ENCODE peak calls at places on chromosomes 4 and X, in four cellular contexts. U, C, R and B are unnamed samples. For H3K4me1, the result is how much of the 10 kb centered on the place peaks cover.

GRCh38 chr4:185096032-185096653 is 46.9 kb upstream of the SLC25A4 start:
- DNase-seq in C (no peak), U (no peak), R (peak), B (no peak)

GRCh38 chrX:85109235-85109634 is 105.6 kb downstream of the APOOL start:
- DNase-seq in R (peak), C (no peak), U (no peak), B (no peak)

GRCh38 chrX:71198066-71198465 is 25.0 kb upstream of the GJB1 start:
- DNase-seq in R (no peak), C (no peak), U (no peak), B (no peak)

GRCh38 chr4:156781852-156782251 is 189.7 kb downstream of the PDGFC start:
- DNase-seq in R (peak), U (no peak), C (no peak), B (no peak)

GRCh38 chrX:39969099-39969825 is 128.5 kb downstream of the BCOR start:
- DNase-seq in R (no peak), U (no peak), C (no peak), B (no peak)

GRCh38 chrX:110384490-110384889 is 25.8 kb downstream of the RTL9 start:
- DNase-seq in R (peak), C (no peak), U (no peak), B (no peak)

GRCh38 chrX:101195442-101196173 is 24.0 kb upstream of the DRP2 start:
- DNase-seq in U (no peak), R (no peak), C (no peak), B (no peak)

GRCh38 chrX:2928583-2929434 is at the start of gene ARSD:
- DNase-seq in U (peak), R (peak), C (peak), B (peak)

GRCh38 chr4:8331567-8331955 is 62.0 kb downstream of the HTRA3 start:
- DNase-seq in C (peak), U (peak), R (no peak), B (no peak)

GRCh38 chr4:110503588-110504435 is 27.9 kb downstream of the ENPEP start:
- DNase-seq in U (no peak), R (no peak), C (no peak), B (no peak)

GRCh38 chr4:123408471-123409084 is 12.0 kb downstream of the SPRY1 start:
- DNase-seq in C (no peak), U (no peak), R (no peak), B (no peak)

GRCh38 chrX:136750364-136750763 is 30.4 kb downstream of the ARHGEF6 start:
- DNase-seq in U (no peak), C (no peak), R (no peak), B (no peak)

GRCh38 chr4:61760820-61761219 is 560.7 kb downstream of the ADGRL3 start:
- DNase-seq in R (no peak), U (no peak), C (no peak), B (no peak)

GRCh38 chr4:121764702-121765367 is at the start of gene SMIM43:
- DNase-seq in C (peak), R (no peak), U (no peak), B (no peak)

GRCh38 chr4:3871881-3872833 is 106.0 kb downstream of the ADRA2C start:
- DNase-seq in U (peak), R (no peak), C (peak), B (no peak)

GRCh38 chr4:145260091-145260490 is 79.7 kb upstream of the OTUD4 start:
- DNase-seq in C (no peak), U (no peak), R (no peak), B (no peak)

GRCh38 chr4:23374280-23374679 is 515.6 kb downstream of the PPARGC1A start:
- DNase-seq in U (no peak), C (no peak), R (no peak), B (no peak)

GRCh38 chr4:142778908-142779307 is 67.2 kb downstream of the INPP4B start:
- DNase-seq in R (no peak), C (no peak), U (no peak), B (no peak)

GRCh38 chr4:169791527-169792156 is 33.9 kb upstream of the HPF1 start:
- DNase-seq in U (no peak), R (peak), C (no peak), B (no peak)

GRCh38 chr4:54877006-54877405 is 219.2 kb downstream of the KIT start:
- DNase-seq in U (no peak), C (no peak), R (no peak), B (no peak)

GRCh38 chr4:4541040-4541631 is 712 bp downstream of the STX18 start:
- DNase-seq in U (no peak), C (peak), R (no peak), B (no peak)

GRCh38 chrX:149527705-149528104 is 13.1 kb upstream of the EOLA1 start:
- DNase-seq in R (no peak), C (no peak), U (no peak), B (no peak)

GRCh38 chrX:40169193-40170086 is 71.7 kb upstream of the BCOR start:
- DNase-seq in U (peak), R (peak), C (peak), B (no peak)

GRCh38 chr4:104967034-104967401 is 179.7 kb upstream of the TET2 start:
- DNase-seq in R (no peak), U (no peak), C (no peak), B (no peak)

GRCh38 chr4:102759835-102760644 is 728 bp downstream of the MANBA start:
- DNase-seq in C (no peak), R (no peak), U (peak), B (no peak)

GRCh38 chr4:122616910-122617596 is 3.8 kb downstream of the IL21 start:
- DNase-seq in C (no peak), U (no peak), R (no peak), B (no peak)

GRCh38 chrX:69067841-69068240 is 97.4 kb downstream of the PJA1 start:
- DNase-seq in C (no peak), U (no peak), R (no peak), B (no peak)

GRCh38 chr4:1804638-1805492 is 11.8 kb downstream of the FGFR3 start:
- DNase-seq in U (no peak), C (no peak), R (no peak), B (no peak)

GRCh38 chr4:137509855-137510282 is 22.4 kb downstream of the PCDH18 start:
- DNase-seq in R (peak), U (no peak), C (no peak), B (no peak)
- H3K4me3 ChIP-seq in R (no peak), U (no peak), C (no peak), B (no peak)

GRCh38 chrX:54640103-54640428 is 110.0 kb downstream of the GNL3L start:
- DNase-seq in C (no peak), R (no peak), U (no peak), B (no peak)
- TF ChIP-seq CTCF in C (no peak), R (no peak), U (no peak), B (no peak)

DNA sequence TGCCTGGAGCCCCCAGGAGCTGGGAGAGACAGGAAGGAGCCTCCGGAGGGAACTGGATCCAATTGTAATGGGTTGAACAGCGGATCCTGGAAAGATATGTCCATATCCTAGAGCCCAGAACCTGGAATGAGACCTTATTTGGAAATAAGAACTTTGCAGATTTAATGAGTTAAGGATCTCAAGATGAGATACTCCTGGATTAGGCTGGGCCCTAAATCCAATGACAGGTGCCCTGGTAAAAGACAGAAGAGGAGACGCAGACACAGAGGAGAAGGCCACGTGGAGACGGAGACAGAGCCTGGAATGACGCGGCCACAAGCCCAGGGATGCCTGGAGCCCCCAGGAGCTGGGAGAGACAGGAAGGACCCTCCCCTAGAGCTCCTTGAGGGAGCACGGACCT is 34.1 kb downstream of the P2RY8 start:
- DNase-seq in R (no peak), C (peak), U (no peak), B (no peak)
- H3K4me1 ChIP-seq in R (under half), C (under half), U (under half), B (under half)

GRCh38 chr4:173281420-173282333 is 52.5 kb downstream of the HMGB2 start:
- DNase-seq in C (no peak), U (no peak), R (no peak), B (no peak)
- H3K4me3 ChIP-seq in C (no peak), U (no peak), R (no peak), B (no peak)

GRCh38 chr4:173001571-173001970 is 167.0 kb upstream of the GALNT7 start:
- DNase-seq in C (no peak), U (no peak), R (no peak), B (no peak)
- TF ChIP-seq CTCF in C (no peak), U (no peak), R (no peak), B (no peak)

DNA sequence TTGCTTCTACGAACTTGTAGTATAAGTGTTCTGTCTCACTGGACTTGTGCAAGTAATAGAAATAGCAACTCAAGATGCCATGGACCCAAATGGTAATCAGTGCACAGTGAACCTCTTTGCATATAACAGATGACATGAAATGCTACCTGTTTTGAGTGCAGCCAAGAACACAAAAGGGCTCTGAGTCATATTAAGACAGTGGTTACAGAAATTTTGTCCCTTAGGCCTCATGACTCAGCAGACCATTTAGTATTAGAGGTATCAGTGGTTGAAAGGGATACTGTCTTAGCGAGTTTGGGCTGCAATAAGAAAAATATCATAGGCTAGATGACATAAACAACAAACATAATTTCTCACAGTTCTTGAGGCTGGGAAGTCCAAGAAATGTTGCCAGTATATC is 502.9 kb upstream of the PCDH10 start:
- DNase-seq in U (no peak), R (no peak), C (no peak), B (no peak)
- H3K4me1 ChIP-seq in U (under half), R (under half), C (under half), B (under half)